ENCODE peak calls at places on chromosomes 12 and 14, in ten cellular contexts. M is NB4, X is lower leg skin, O is transverse colon, J is ovary, A is IMR-90, F is breast epithelium, U is H1, G is body of pancreas, C is thyroid gland. T is an unnamed sample.

GRCh38 chr12:59874781-59875180 is 279.0 kb downstream of the SLC16A7 start:
- DNase-seq in M (peak; percentile 5), X (no peak), O (no peak), J (no peak), A (peak; percentile 21), F (no peak), U (no peak), G (no peak), C (no peak), T (no peak)

GRCh38 chr14:29999013-29999539 is 71.4 kb upstream of the PRKD1 start:
- DNase-seq in M (no peak), X (no peak), O (no peak), J (no peak), A (no peak), F (no peak), U (no peak), G (no peak), C (no peak), T (no peak)

GRCh38 chr14:81127785-81128184 is 93.0 kb downstream of the GTF2A1 start:
- DNase-seq in M (peak; percentile 37), X (no peak), O (no peak), J (no peak), A (peak; percentile 11), F (no peak), U (no peak), G (no peak), C (no peak), T (no peak)

GRCh38 chr14:100649173-100649519 is 61.9 kb upstream of the BEGAIN start:
- DNase-seq in M (no peak), X (no peak), O (no peak), J (no peak), A (peak; percentile 78), F (no peak), U (no peak), G (peak; percentile 37), C (no peak), T (no peak)

GRCh38 chr14:32167907-32168306 is 33.9 kb upstream of the RNU6-7 start:
- DNase-seq in M (no peak), X (no peak), O (no peak), J (no peak), A (no peak), F (no peak), U (no peak), G (no peak), C (no peak), T (no peak)

GRCh38 chr12:24708029-24708428 is 240.9 kb downstream of the BCAT1 start:
- DNase-seq in M (no peak), X (no peak), O (no peak), J (no peak), A (no peak), F (no peak), U (no peak), G (no peak), C (no peak), T (no peak)

GRCh38 chr12:130549361-130549760 is 166.7 kb downstream of the RIMBP2 start:
- DNase-seq in M (no peak), X (no peak), O (no peak), J (no peak), A (no peak), F (no peak), U (no peak), G (no peak), C (no peak), T (no peak)

GRCh38 chr12:92378682-92379479 is 233.2 kb upstream of the BTG1 start:
- DNase-seq in M (no peak), X (no peak), O (no peak), J (no peak), A (no peak), F (no peak), U (no peak), G (no peak), C (no peak), T (no peak)

GRCh38 chr14:75877292-75877691 is 104.5 kb downstream of the TGFB3 start:
- DNase-seq in M (no peak), X (no peak), O (no peak), J (no peak), A (peak; percentile 97), F (no peak), U (no peak), G (peak; percentile 74), C (no peak), T (no peak)

GRCh38 chr14:75540479-75540851 is 18.2 kb downstream of the BATF start:
- DNase-seq in M (no peak), X (no peak), O (no peak), J (no peak), A (no peak), F (no peak), U (no peak), G (no peak), C (no peak), T (no peak)

GRCh38 chr12:16473610-16474326 is 126.3 kb downstream of the MGST1 start:
- DNase-seq in M (no peak), X (no peak), O (no peak), J (no peak), A (peak; percentile 63), F (no peak), U (no peak), G (no peak), C (peak; percentile 2), T (no peak)

GRCh38 chr12:125100551-125101434 is 35.6 kb downstream of the AACS start:
- DNase-seq in M (no peak), X (no peak), O (no peak), J (no peak), A (no peak), F (no peak), U (no peak), G (peak; percentile 23), C (no peak), T (no peak)

GRCh38 chr14:23360496-23360895 is 4.5 kb downstream of the EFS start:
- DNase-seq in M (peak; percentile 11), X (no peak), O (no peak), J (no peak), A (no peak), F (no peak), U (no peak), G (peak; percentile 21), C (no peak), T (no peak)

GRCh38 chr12:72337382-72337781 is 65.2 kb downstream of the TRHDE start:
- DNase-seq in M (no peak), X (no peak), O (no peak), J (no peak), A (peak; percentile 13), F (no peak), U (no peak), G (no peak), C (no peak), T (no peak)

GRCh38 chr12:45130881-45131281 is 80.0 kb upstream of the DBX2 start:
- DNase-seq in M (peak; percentile 82), X (peak; percentile 27), O (peak; percentile 11), J (peak; percentile 56), A (peak; percentile 63), F (peak; percentile 46), U (peak; percentile 47), G (peak; percentile 32), C (peak; percentile 35), T (no peak)

GRCh38 chr12:47892819-47893218 is 12.0 kb downstream of the VDR start:
- DNase-seq in M (no peak), X (no peak), O (no peak), J (no peak), A (peak; percentile 56), F (no peak), U (no peak), G (no peak), C (no peak), T (no peak)

GRCh38 chr14:61179061-61179675 is 102.0 kb downstream of the TMEM30B start:
- DNase-seq in M (no peak), X (no peak), O (no peak), J (no peak), A (peak; percentile 26), F (no peak), U (no peak), G (no peak), C (no peak), T (no peak)
- TF ChIP-seq POLR2A in M (no peak), X (no peak), O (no peak), J (no peak), A (no peak), F (no peak), U (no peak), G (no peak), C (no peak), T (no peak)

DNA sequence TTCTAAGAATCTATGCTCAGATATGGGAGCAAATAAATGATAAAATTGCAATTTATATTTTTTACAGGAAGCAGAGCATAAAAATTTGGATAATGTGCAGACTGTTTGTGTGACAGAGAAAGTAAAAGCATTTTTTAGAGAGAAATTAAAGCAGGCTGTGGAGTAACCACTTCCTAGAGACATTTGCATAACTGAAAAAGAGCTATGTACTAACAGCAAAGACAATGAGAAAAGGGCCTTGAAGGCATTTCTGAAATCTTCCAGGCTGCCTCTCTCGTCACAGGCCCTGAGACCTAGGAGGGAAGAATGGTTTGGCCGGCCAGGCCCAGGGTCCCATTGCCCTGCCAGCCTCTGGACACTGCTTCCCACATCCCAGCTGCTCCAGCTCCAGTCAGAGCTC is 247.2 kb downstream of the ALX1 start:
- DNase-seq in M (no peak), X (no peak), O (no peak), J (no peak), A (no peak), F (no peak), U (no peak), G (no peak), C (no peak), T (no peak)
- TF ChIP-seq POLR2A in M (no peak), X (no peak), O (no peak), J (no peak), A (no peak), F (no peak), U (no peak), G (no peak), C (no peak), T (no peak)

DNA sequence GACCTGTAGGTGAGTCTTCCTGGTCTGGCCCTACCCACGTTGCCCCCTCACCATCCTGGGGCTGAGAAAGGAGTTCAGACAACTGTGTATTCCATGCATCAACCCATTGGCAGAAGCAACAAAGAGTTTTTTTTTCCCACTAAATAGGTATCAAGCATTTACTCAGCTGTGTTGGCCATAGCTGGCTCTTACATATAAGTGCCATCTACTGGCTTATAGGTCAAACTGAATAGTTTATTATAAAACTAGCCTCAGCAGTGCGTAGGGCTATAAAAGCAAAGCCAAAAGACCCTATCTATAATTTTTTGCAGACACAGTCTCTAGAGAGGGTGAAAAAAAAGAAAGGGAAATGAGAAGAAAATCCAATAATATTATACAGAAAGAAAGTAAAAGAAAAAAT is 765.2 kb upstream of the MGAT4C start:
- DNase-seq in M (no peak), X (no peak), O (no peak), J (no peak), A (no peak), F (no peak), U (no peak), G (no peak), C (no peak), T (no peak)
- TF ChIP-seq POLR2A in M (no peak), X (no peak), O (no peak), J (no peak), A (no peak), F (no peak), U (no peak), G (no peak), C (no peak), T (no peak)

DNA sequence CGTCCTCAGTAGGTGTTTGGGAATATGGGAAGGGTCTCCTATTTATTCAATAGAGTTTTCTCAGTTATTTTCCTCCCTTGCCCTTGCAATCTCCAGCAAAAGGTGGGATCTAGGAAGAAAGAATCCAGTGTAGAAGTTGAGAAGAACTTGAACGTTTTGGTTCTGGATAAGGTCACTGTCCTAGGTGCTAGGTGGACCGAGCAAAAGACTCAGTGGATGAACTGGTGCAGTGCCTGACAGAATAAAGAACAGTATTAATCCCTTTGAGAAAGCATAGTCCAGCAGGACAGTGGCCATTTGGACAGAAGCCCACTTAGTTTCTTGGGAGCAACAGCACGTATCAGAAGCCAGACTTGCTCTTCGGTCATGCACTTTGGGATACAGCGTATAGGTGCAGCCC is 32.7 kb upstream of the LRTM2 start:
- DNase-seq in M (no peak), X (no peak), O (no peak), J (no peak), A (no peak), F (no peak), U (no peak), G (no peak), C (no peak), T (no peak)
- TF ChIP-seq POLR2A in M (no peak), X (no peak), O (no peak), J (no peak), A (no peak), F (no peak), U (no peak), G (no peak), C (no peak), T (no peak)